ENCODE peak calls at places on chromosomes 2 and 18, in six cellular contexts. T is AG08396, Z is cardiac septum, P is LHCN-M2, W is HEK293T, O is K562. K is an unnamed sample.
A peak's percentile ranks its signal among the peaks of the same experiment; 100 is the strongest.

GRCh38 chr18:49859006-49859359 is 45.6 kb upstream of the ACAA2 start:
- DNase-seq in T (no peak), Z (no peak), P (no peak), W (no peak), O (no peak), K (no peak)

GRCh38 chr2:16338026-16338425 is 327.6 kb downstream of the CYRIA start:
- DNase-seq in T (no peak), Z (no peak), P (no peak), W (no peak), O (no peak), K (no peak)

GRCh38 chr2:110115291-110116032 is at the start of gene MALL:
- DNase-seq in T (peak; percentile 29), Z (no peak), P (no peak), W (no peak), O (no peak), K (peak; percentile 64)

GRCh38 chr2:25853038-25853638 is 25.1 kb downstream of the ASXL2 start:
- DNase-seq in T (no peak), Z (no peak), P (no peak), W (no peak), O (no peak), K (no peak)

GRCh38 chr18:22031581-22031980 is 137.8 kb upstream of the GATA6 start:
- DNase-seq in T (no peak), Z (no peak), P (no peak), W (no peak), O (no peak), K (no peak)

GRCh38 chr2:38716185-38716584 is 35.0 kb downstream of the SRSF7 start:
- DNase-seq in T (peak; percentile 32), Z (no peak), P (no peak), W (no peak), O (no peak), K (no peak)

GRCh38 chr2:83081835-83082522 is 1377.1 kb downstream of the SUCLG1 start:
- DNase-seq in T (peak; percentile 12), Z (no peak), P (peak; percentile 87), W (no peak), O (peak; percentile 5), K (no peak)

GRCh38 chr2:20450201-20451108 is 3.6 kb downstream of the RHOB start:
- DNase-seq in T (peak; percentile 68), Z (no peak), P (peak; percentile 70), W (no peak), O (no peak), K (peak; percentile 81)

GRCh38 chr18:73848656-73849055 is 299.0 kb downstream of the FBXO15 start:
- DNase-seq in T (peak; percentile 43), Z (no peak), P (no peak), W (no peak), O (no peak), K (no peak)

GRCh38 chr2:18119883-18120282 is 241.4 kb downstream of the KCNS3 start:
- DNase-seq in T (peak; percentile 75), Z (no peak), P (peak; percentile 20), W (no peak), O (no peak), K (no peak)

GRCh38 chr2:217289153-217289908 is 429.5 kb upstream of the TNP1 start:
- DNase-seq in T (no peak), Z (no peak), P (no peak), W (no peak), O (no peak), K (no peak)

GRCh38 chr18:58176915-58177717 is 133.1 kb downstream of the NEDD4L start:
- DNase-seq in T (peak; percentile 71), Z (no peak), P (peak; percentile 83), W (no peak), O (no peak), K (no peak)

GRCh38 chr18:8932866-8933265 is 169.6 kb upstream of the NDUFV2 start:
- DNase-seq in T (no peak), Z (no peak), P (no peak), W (no peak), O (no peak), K (no peak)

GRCh38 chr2:158828378-158829136 is 33.4 kb downstream of the DAPL1 start:
- DNase-seq in T (no peak), Z (no peak), P (no peak), W (no peak), O (no peak), K (no peak)

GRCh38 chr2:80392446-80392845 is 87.9 kb upstream of the LRRTM1 start:
- DNase-seq in T (peak; percentile 14), Z (no peak), P (no peak), W (no peak), O (no peak), K (no peak)